ENCODE peak calls at places on chromosomes 3 and 15, in nine cellular contexts. F, K, A, Z, T, E, L, X and I are unnamed samples.

GRCh38 chr15:65054333-65055200 is 9.4 kb downstream of the SLC51B start:
- DNase-seq in F (peak), K (peak), A (peak), Z (peak), T (peak), E (peak), L (peak), X (peak), I (peak)

GRCh38 chr3:59726279-59726678 is 676.5 kb upstream of the CFAP20DC start:
- DNase-seq in F (no peak), K (no peak), A (no peak), Z (no peak), T (no peak), E (no peak), L (no peak), X (no peak), I (no peak)

GRCh38 chr15:89632563-89633430 is 22.5 kb downstream of the KIF7 start:
- DNase-seq in F (no peak), K (no peak), A (no peak), Z (no peak), T (peak), E (no peak), L (peak), X (no peak), I (no peak)

GRCh38 chr15:90539789-90540188 is 10.1 kb downstream of the CRTC3 start:
- DNase-seq in F (no peak), K (no peak), A (no peak), Z (no peak), T (no peak), E (no peak), L (no peak), X (no peak), I (no peak)

GRCh38 chr15:41772720-41773331 is 1.5 kb upstream of the MAPKBP1 start:
- DNase-seq in F (no peak), K (no peak), A (peak), Z (peak), T (no peak), E (peak), L (peak), X (peak), I (peak)

GRCh38 chr3:57518276-57518914 is 25.7 kb downstream of the DNAH12 start:
- DNase-seq in F (no peak), K (no peak), A (peak), Z (no peak), T (no peak), E (no peak), L (no peak), X (no peak), I (no peak)

GRCh38 chr3:84601303-84601702 is 357.5 kb upstream of the CADM2 start:
- DNase-seq in F (no peak), K (no peak), A (no peak), Z (no peak), T (no peak), E (no peak), L (no peak), X (no peak), I (no peak)

GRCh38 chr3:195263193-195263924 is 7.6 kb downstream of the XXYLT1 start:
- DNase-seq in F (no peak), K (no peak), A (peak), Z (no peak), T (peak), E (no peak), L (no peak), X (no peak), I (no peak)

GRCh38 chr3:140655678-140656077 is 22.2 kb upstream of the TRIM42 start:
- DNase-seq in F (no peak), K (no peak), A (no peak), Z (no peak), T (no peak), E (no peak), L (no peak), X (no peak), I (no peak)

GRCh38 chr15:31457631-31458526 is 131.2 kb downstream of the KLF13 start:
- DNase-seq in F (no peak), K (peak), A (peak), Z (no peak), T (peak), E (no peak), L (no peak), X (peak), I (no peak)

GRCh38 chr15:99755692-99756409 is 22.6 kb upstream of the LYSMD4 start:
- DNase-seq in F (peak), K (no peak), A (peak), Z (peak), T (no peak), E (peak), L (peak), X (peak), I (peak)

GRCh38 chr3:123552095-123552714 is 32.6 kb downstream of the HACD2 start:
- DNase-seq in F (no peak), K (no peak), A (peak), Z (no peak), T (no peak), E (no peak), L (peak), X (no peak), I (no peak)

GRCh38 chr15:67468431-67468830 is 52.5 kb upstream of the C15orf61 start:
- DNase-seq in F (no peak), K (no peak), A (no peak), Z (no peak), T (no peak), E (no peak), L (no peak), X (no peak), I (no peak)

GRCh38 chr3:105367063-105367405 is 325 bp downstream of the ALCAM start:
- DNase-seq in F (peak), K (peak), A (no peak), Z (peak), T (no peak), E (peak), L (peak), X (no peak), I (peak)

GRCh38 chr15:99087405-99087943 is 17.4 kb upstream of the SYNM start:
- DNase-seq in F (no peak), K (no peak), A (no peak), Z (no peak), T (peak), E (no peak), L (no peak), X (peak), I (no peak)

GRCh38 chr15:94229591-94230365 is 1.6 kb upstream of the MCTP2 start:
- DNase-seq in F (no peak), K (no peak), A (no peak), Z (peak), T (no peak), E (no peak), L (peak), X (no peak), I (no peak)

GRCh38 chr15:65338366-65338765 is 33.9 kb downstream of the RNU5B-1 start:
- DNase-seq in F (no peak), K (no peak), A (no peak), Z (no peak), T (no peak), E (no peak), L (no peak), X (no peak), I (no peak)

GRCh38 chr3:179179979-179180758 is 32.0 kb downstream of the PIK3CA start:
- DNase-seq in F (no peak), K (no peak), A (peak), Z (no peak), T (no peak), E (no peak), L (peak), X (no peak), I (no peak)

GRCh38 chr3:128845119-128845518 is 34.3 kb upstream of the ACAD9 start:
- DNase-seq in F (no peak), K (no peak), A (no peak), Z (no peak), T (no peak), E (peak), L (peak), X (no peak), I (peak)

GRCh38 chr3:45947361-45947760 is 4.1 kb downstream of the CXCR6 start:
- DNase-seq in F (no peak), K (no peak), A (no peak), Z (no peak), T (no peak), E (no peak), L (no peak), X (no peak), I (no peak)

GRCh38 chr3:83601704-83602103 is 1357.1 kb upstream of the CADM2 start:
- DNase-seq in F (no peak), K (no peak), A (no peak), Z (no peak), T (no peak), E (no peak), L (no peak), X (no peak), I (no peak)

GRCh38 chr15:68843425-68844311 is 23.0 kb upstream of the ANP32A start:
- DNase-seq in F (peak), K (no peak), A (peak), Z (peak), T (no peak), E (peak), L (no peak), X (no peak), I (peak)

GRCh38 chr15:98442379-98442833 is 205.9 kb upstream of the IGF1R start:
- DNase-seq in F (no peak), K (no peak), A (peak), Z (peak), T (no peak), E (peak), L (peak), X (peak), I (peak)

GRCh38 chr15:67839929-67840746 is at the start of gene RNU6-1:
- DNase-seq in F (peak), K (peak), A (peak), Z (peak), T (peak), E (peak), L (peak), X (peak), I (peak)

GRCh38 chr15:78938608-78939488 is 6.0 kb downstream of the CTSH start:
- DNase-seq in F (no peak), K (no peak), A (no peak), Z (no peak), T (no peak), E (no peak), L (peak), X (no peak), I (no peak)

GRCh38 chr3:193757457-193757856 is 164.4 kb downstream of the OPA1 start:
- DNase-seq in F (no peak), K (no peak), A (no peak), Z (no peak), T (no peak), E (no peak), L (no peak), X (no peak), I (no peak)

GRCh38 chr3:139534992-139535879 is 4.3 kb downstream of the RBP1 start:
- DNase-seq in F (no peak), K (no peak), A (peak), Z (no peak), T (peak), E (peak), L (no peak), X (peak), I (no peak)

GRCh38 chr15:63181658-63182057 is 7.7 kb upstream of the RAB8B start:
- DNase-seq in F (no peak), K (no peak), A (peak), Z (no peak), T (peak), E (no peak), L (no peak), X (no peak), I (no peak)

GRCh38 chr3:11584570-11584969 is 59.1 kb downstream of the VGLL4 start:
- DNase-seq in F (no peak), K (peak), A (no peak), Z (no peak), T (no peak), E (no peak), L (no peak), X (no peak), I (no peak)

GRCh38 chr3:43217206-43217605 is 69.1 kb upstream of the SNRK start:
- DNase-seq in F (no peak), K (no peak), A (no peak), Z (no peak), T (no peak), E (no peak), L (no peak), X (no peak), I (no peak)

GRCh38 chr3:43217633-43218032 is 68.7 kb upstream of the SNRK start:
- DNase-seq in F (no peak), K (no peak), A (peak), Z (no peak), T (no peak), E (no peak), L (no peak), X (no peak), I (no peak)

GRCh38 chr3:43214616-43215015 is 71.7 kb upstream of the SNRK start:
- DNase-seq in F (no peak), K (no peak), A (no peak), Z (no peak), T (no peak), E (no peak), L (no peak), X (no peak), I (no peak)

GRCh38 chr3:43215138-43215537 is 71.2 kb upstream of the SNRK start:
- DNase-seq in F (no peak), K (no peak), A (no peak), Z (no peak), T (no peak), E (no peak), L (no peak), X (no peak), I (no peak)

GRCh38 chr3:43215684-43216336 is 70.5 kb upstream of the SNRK start:
- DNase-seq in F (no peak), K (no peak), A (no peak), Z (no peak), T (no peak), E (no peak), L (no peak), X (no peak), I (no peak)
- TF ChIP-seq CTCF in F (peak), K (no peak), A (no peak), Z (peak), T (no peak), E (no peak), L (no peak), X (no peak), I (peak)

DNA sequence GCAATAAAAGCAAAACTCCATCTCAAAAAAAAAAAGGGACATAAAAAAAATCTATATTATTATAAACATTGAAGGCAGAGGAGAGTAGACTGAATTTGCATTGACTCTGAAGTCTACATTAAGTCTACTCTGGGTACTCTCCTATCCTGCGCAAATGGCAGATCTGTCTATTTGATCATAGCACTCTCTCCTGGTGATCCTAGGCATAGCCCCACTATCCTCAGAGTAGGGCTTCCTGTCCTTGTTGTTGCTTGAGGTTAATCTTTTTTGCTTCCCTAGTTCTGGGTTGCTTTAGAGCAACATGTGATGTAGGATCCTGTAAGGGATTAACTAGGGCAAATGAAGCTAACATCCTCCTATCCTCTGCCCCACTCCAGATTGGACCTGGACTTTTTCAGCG is 82.1 kb upstream of the LRRFIP2 start:
- DNase-seq in F (no peak), K (no peak), A (no peak), Z (no peak), T (no peak), E (no peak), L (no peak), X (no peak), I (no peak)
- TF ChIP-seq CTCF in F (no peak), K (no peak), A (peak), Z (no peak), T (no peak), E (peak), L (peak), X (no peak), I (no peak)

GRCh38 chr15:71532994-71533393 is 277.4 kb upstream of the NR2E3 start:
- DNase-seq in F (no peak), K (no peak), A (peak), Z (no peak), T (no peak), E (no peak), L (peak), X (no peak), I (peak)
- TF ChIP-seq CTCF in F (peak), K (peak), A (peak), Z (no peak), T (peak), E (peak), L (peak), X (no peak), I (peak)

GRCh38 chr3:159266779-159267178 is 464.9 kb downstream of the MFSD1 start:
- DNase-seq in F (no peak), K (no peak), A (peak), Z (no peak), T (no peak), E (peak), L (no peak), X (no peak), I (peak)
- TF ChIP-seq CTCF in F (peak), K (no peak), A (peak), Z (no peak), T (no peak), E (peak), L (peak), X (no peak), I (peak)